ENCODE peak calls at places on chromosome 1, in ten cellular contexts. One of them, this sample, is unnamed.

GRCh38 chr1:180260541-180260940 is 30.5 kb downstream of the LHX4 start:
- DNase-seq in hepatocyte: no peak
- DNase-seq in GM23338: no peak
- DNase-seq in bronchial epithelial cell: no peak
- DNase-seq in H7: peak; percentile 49
- DNase-seq in uterus: no peak
- DNase-seq in lower lobe of right lung: no peak
- DNase-seq in A549: no peak
- DNase-seq in fibroblast of lung: no peak
- DNase-seq in left lung: no peak
- DNase-seq in this sample: no peak

GRCh38 chr1:50422675-50422945 is 633 bp downstream of the DMRTA2 start:
- DNase-seq in uterus: no peak
- DNase-seq in left lung: no peak
- DNase-seq in H7: no peak
- DNase-seq in lower lobe of right lung: no peak
- DNase-seq in bronchial epithelial cell: no peak
- DNase-seq in GM23338: no peak
- DNase-seq in A549: no peak
- DNase-seq in hepatocyte: no peak
- DNase-seq in fibroblast of lung: no peak
- DNase-seq in this sample: no peak

GRCh38 chr1:237901284-237901870 is 10.7 kb upstream of the ZP4 start:
- DNase-seq in fibroblast of lung: no peak
- DNase-seq in left lung: no peak
- DNase-seq in H7: peak; percentile 63
- DNase-seq in lower lobe of right lung: no peak
- DNase-seq in GM23338: peak; percentile 81
- DNase-seq in A549: peak; percentile 32
- DNase-seq in hepatocyte: peak; percentile 46
- DNase-seq in uterus: no peak
- DNase-seq in bronchial epithelial cell: peak; percentile 63
- DNase-seq in this sample: peak; percentile 31

GRCh38 chr1:170619167-170620030 is 44.5 kb upstream of the PRRX1 start:
- DNase-seq in bronchial epithelial cell: peak; percentile 74
- DNase-seq in left lung: no peak
- DNase-seq in lower lobe of right lung: no peak
- DNase-seq in A549: no peak
- DNase-seq in hepatocyte: no peak
- DNase-seq in H7: no peak
- DNase-seq in fibroblast of lung: no peak
- DNase-seq in uterus: no peak
- DNase-seq in GM23338: no peak
- DNase-seq in this sample: peak; percentile 39

GRCh38 chr1:41479000-41479807 is 5.3 kb downstream of the EDN2 start:
- DNase-seq in lower lobe of right lung: peak; percentile 47
- DNase-seq in left lung: no peak
- DNase-seq in hepatocyte: no peak
- DNase-seq in bronchial epithelial cell: no peak
- DNase-seq in uterus: peak; percentile 76
- DNase-seq in A549: no peak
- DNase-seq in fibroblast of lung: peak; percentile 71
- DNase-seq in GM23338: no peak
- DNase-seq in H7: no peak
- DNase-seq in this sample: peak; percentile 89

GRCh38 chr1:206941766-206942418 is 4.4 kb downstream of the PIGR start:
- DNase-seq in A549: no peak
- DNase-seq in bronchial epithelial cell: no peak
- DNase-seq in lower lobe of right lung: no peak
- DNase-seq in hepatocyte: peak; percentile 68
- DNase-seq in GM23338: no peak
- DNase-seq in left lung: no peak
- DNase-seq in uterus: no peak
- DNase-seq in fibroblast of lung: no peak
- DNase-seq in H7: no peak
- DNase-seq in this sample: no peak

GRCh38 chr1:36400825-36401601 is 3.3 kb upstream of the LSM10 start:
- DNase-seq in H7: peak; percentile 92
- DNase-seq in GM23338: peak; percentile 87
- DNase-seq in lower lobe of right lung: peak; percentile 92
- DNase-seq in left lung: peak; percentile 92
- DNase-seq in fibroblast of lung: peak; percentile 66
- DNase-seq in A549: no peak
- DNase-seq in uterus: peak; percentile 58
- DNase-seq in hepatocyte: peak; percentile 97
- DNase-seq in bronchial epithelial cell: no peak
- DNase-seq in this sample: peak; percentile 98

GRCh38 chr1:234768569-234769283 is 158.7 kb upstream of the IRF2BP2 start:
- DNase-seq in left lung: no peak
- DNase-seq in GM23338: no peak
- DNase-seq in lower lobe of right lung: no peak
- DNase-seq in hepatocyte: peak; percentile 38
- DNase-seq in bronchial epithelial cell: no peak
- DNase-seq in fibroblast of lung: no peak
- DNase-seq in H7: no peak
- DNase-seq in uterus: no peak
- DNase-seq in A549: no peak
- DNase-seq in this sample: no peak

GRCh38 chr1:242784074-242784473 is 259.6 kb upstream of the PLD5 start:
- DNase-seq in left lung: no peak
- DNase-seq in lower lobe of right lung: no peak
- DNase-seq in hepatocyte: no peak
- DNase-seq in GM23338: no peak
- DNase-seq in uterus: no peak
- DNase-seq in H7: no peak
- DNase-seq in fibroblast of lung: no peak
- DNase-seq in A549: no peak
- DNase-seq in bronchial epithelial cell: no peak
- DNase-seq in this sample: no peak

GRCh38 chr1:63203641-63204040 is 118.7 kb upstream of the FOXD3 start:
- DNase-seq in GM23338: no peak
- DNase-seq in left lung: no peak
- DNase-seq in bronchial epithelial cell: no peak
- DNase-seq in uterus: no peak
- DNase-seq in A549: no peak
- DNase-seq in fibroblast of lung: no peak
- DNase-seq in lower lobe of right lung: no peak
- DNase-seq in H7: no peak
- DNase-seq in hepatocyte: no peak
- DNase-seq in this sample: no peak

GRCh38 chr1:236287757-236288619 is 6.2 kb upstream of the ERO1B start:
- DNase-seq in A549: no peak
- DNase-seq in left lung: no peak
- DNase-seq in H7: peak; percentile 69
- DNase-seq in hepatocyte: peak; percentile 32
- DNase-seq in fibroblast of lung: no peak
- DNase-seq in bronchial epithelial cell: no peak
- DNase-seq in lower lobe of right lung: no peak
- DNase-seq in GM23338: peak; percentile 94
- DNase-seq in uterus: peak; percentile 72
- DNase-seq in this sample: peak; percentile 66

GRCh38 chr1:83860506-83861221 is 138.3 kb downstream of the TTLL7 start:
- DNase-seq in H7: peak; percentile 81
- DNase-seq in left lung: peak; percentile 95
- DNase-seq in lower lobe of right lung: peak; percentile 89
- DNase-seq in hepatocyte: peak; percentile 81
- DNase-seq in GM23338: peak; percentile 87
- DNase-seq in fibroblast of lung: peak; percentile 30
- DNase-seq in uterus: peak; percentile 15
- DNase-seq in A549: peak; percentile 45
- DNase-seq in bronchial epithelial cell: peak; percentile 44
- DNase-seq in this sample: peak; percentile 58

DNA sequence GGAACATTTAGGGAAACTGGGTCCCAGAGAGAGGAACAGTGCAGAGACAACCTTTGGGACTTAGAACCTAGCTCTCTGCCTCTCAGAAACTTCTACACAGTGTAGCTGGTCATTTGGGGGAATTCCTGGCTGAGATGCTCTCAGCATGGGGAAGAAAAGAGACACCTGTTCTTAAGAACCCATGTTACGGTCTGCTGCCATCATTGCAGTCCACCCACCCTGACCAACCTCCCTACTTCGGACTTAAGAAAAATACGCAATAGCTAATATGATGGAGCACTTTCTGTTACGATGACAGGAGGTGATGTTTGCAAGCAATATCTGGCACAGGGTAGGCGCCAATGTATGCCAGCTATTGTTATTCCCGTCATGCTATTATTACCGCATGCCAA is 177.9 kb downstream of the IGSF21 start:
- DNase-seq in H7: no peak
- DNase-seq in left lung: no peak
- DNase-seq in lower lobe of right lung: no peak
- DNase-seq in fibroblast of lung: no peak
- DNase-seq in hepatocyte: no peak
- DNase-seq in uterus: no peak
- DNase-seq in A549: no peak
- DNase-seq in bronchial epithelial cell: no peak
- DNase-seq in GM23338: no peak
- DNase-seq in this sample: no peak
- H3K4me3 ChIP-seq in H7: no peak overlapping the region
- H3K4me3 ChIP-seq in left lung: no peak overlapping the region
- H3K4me3 ChIP-seq in lower lobe of right lung: no peak overlapping the region
- H3K4me3 ChIP-seq in fibroblast of lung: no peak overlapping the region
- H3K4me3 ChIP-seq in hepatocyte: no peak overlapping the region
- H3K4me3 ChIP-seq in uterus: no peak overlapping the region
- H3K4me3 ChIP-seq in A549: no peak overlapping the region
- H3K4me3 ChIP-seq in bronchial epithelial cell: no peak overlapping the region
- H3K4me3 ChIP-seq in GM23338: no peak overlapping the region
- H3K4me3 ChIP-seq in this sample: no peak overlapping the region

GRCh38 chr1:109712321-109712864 is 342 bp downstream of the GSTM5 start:
- DNase-seq in bronchial epithelial cell: no peak
- DNase-seq in H7: no peak
- DNase-seq in uterus: no peak
- DNase-seq in hepatocyte: no peak
- DNase-seq in A549: no peak
- DNase-seq in fibroblast of lung: no peak
- DNase-seq in left lung: peak; percentile 47
- DNase-seq in lower lobe of right lung: no peak
- DNase-seq in GM23338: no peak
- DNase-seq in this sample: no peak
- H3K4me3 ChIP-seq in bronchial epithelial cell: no peak overlapping the region
- H3K4me3 ChIP-seq in H7: no peak overlapping the region
- H3K4me3 ChIP-seq in uterus: peak overlapping the region; percentile 28
- H3K4me3 ChIP-seq in hepatocyte: no peak overlapping the region
- H3K4me3 ChIP-seq in A549: no peak overlapping the region
- H3K4me3 ChIP-seq in fibroblast of lung: no peak overlapping the region
- H3K4me3 ChIP-seq in left lung: peak overlapping the region; percentile 21
- H3K4me3 ChIP-seq in lower lobe of right lung: peak overlapping the region; percentile 48
- H3K4me3 ChIP-seq in GM23338: peak overlapping the region; percentile 58
- H3K4me3 ChIP-seq in this sample: no peak overlapping the region

GRCh38 chr1:9442986-9443385 is 96.3 kb upstream of the SLC25A33 start:
- DNase-seq in fibroblast of lung: no peak
- DNase-seq in lower lobe of right lung: no peak
- DNase-seq in A549: no peak
- DNase-seq in uterus: no peak
- DNase-seq in bronchial epithelial cell: no peak
- DNase-seq in H7: no peak
- DNase-seq in GM23338: no peak
- DNase-seq in hepatocyte: no peak
- DNase-seq in left lung: no peak
- DNase-seq in this sample: no peak

GRCh38 chr1:9447215-9447960 is 91.9 kb upstream of the SLC25A33 start:
- DNase-seq in uterus: no peak
- DNase-seq in GM23338: no peak
- DNase-seq in bronchial epithelial cell: no peak
- DNase-seq in fibroblast of lung: no peak
- DNase-seq in left lung: no peak
- DNase-seq in H7: no peak
- DNase-seq in A549: no peak
- DNase-seq in lower lobe of right lung: no peak
- DNase-seq in hepatocyte: no peak
- DNase-seq in this sample: no peak

GRCh38 chr1:9443913-9444445 is 95.3 kb upstream of the SLC25A33 start:
- DNase-seq in lower lobe of right lung: no peak
- DNase-seq in uterus: no peak
- DNase-seq in left lung: no peak
- DNase-seq in H7: peak; percentile 35
- DNase-seq in hepatocyte: peak; percentile 83
- DNase-seq in GM23338: no peak
- DNase-seq in fibroblast of lung: peak; percentile 59
- DNase-seq in A549: no peak
- DNase-seq in bronchial epithelial cell: peak; percentile 86
- DNase-seq in this sample: no peak

GRCh38 chr1:9442266-9442846 is 96.9 kb upstream of the SLC25A33 start:
- DNase-seq in bronchial epithelial cell: peak; percentile 40
- DNase-seq in GM23338: no peak
- DNase-seq in uterus: no peak
- DNase-seq in fibroblast of lung: peak; percentile 29
- DNase-seq in H7: no peak
- DNase-seq in lower lobe of right lung: no peak
- DNase-seq in hepatocyte: peak; percentile 56
- DNase-seq in left lung: no peak
- DNase-seq in A549: no peak
- DNase-seq in this sample: no peak

DNA sequence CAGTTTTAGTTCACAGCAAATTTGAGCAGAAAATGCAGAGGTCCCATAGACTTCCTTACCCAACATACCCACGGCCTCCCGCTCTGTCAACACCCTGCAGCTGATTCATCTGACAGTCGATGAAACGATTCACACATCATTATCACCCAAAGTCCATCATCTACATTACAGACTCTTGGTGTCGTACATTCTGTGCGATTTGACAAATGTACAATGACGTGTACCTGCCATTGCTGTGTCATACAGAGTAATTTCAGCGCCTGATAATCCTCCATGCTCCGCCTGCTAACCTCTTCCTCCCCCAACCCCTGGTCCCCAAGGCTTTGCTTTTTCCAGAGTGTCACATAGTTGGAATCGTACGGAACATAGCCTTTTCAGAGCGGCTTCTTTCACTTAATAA is 94.7 kb upstream of the SLC25A33 start:
- DNase-seq in fibroblast of lung: no peak
- DNase-seq in uterus: no peak
- DNase-seq in A549: no peak
- DNase-seq in bronchial epithelial cell: peak; percentile 51
- DNase-seq in left lung: no peak
- DNase-seq in lower lobe of right lung: no peak
- DNase-seq in GM23338: no peak
- DNase-seq in H7: peak; percentile 5
- DNase-seq in hepatocyte: no peak
- DNase-seq in this sample: no peak
- H3K4me3 ChIP-seq in fibroblast of lung: no peak overlapping the region
- H3K4me3 ChIP-seq in uterus: no peak overlapping the region
- H3K4me3 ChIP-seq in A549: no peak overlapping the region
- H3K4me3 ChIP-seq in bronchial epithelial cell: no peak overlapping the region
- H3K4me3 ChIP-seq in left lung: no peak overlapping the region
- H3K4me3 ChIP-seq in lower lobe of right lung: no peak overlapping the region
- H3K4me3 ChIP-seq in GM23338: no peak overlapping the region
- H3K4me3 ChIP-seq in H7: no peak overlapping the region
- H3K4me3 ChIP-seq in hepatocyte: no peak overlapping the region
- H3K4me3 ChIP-seq in this sample: no peak overlapping the region

DNA sequence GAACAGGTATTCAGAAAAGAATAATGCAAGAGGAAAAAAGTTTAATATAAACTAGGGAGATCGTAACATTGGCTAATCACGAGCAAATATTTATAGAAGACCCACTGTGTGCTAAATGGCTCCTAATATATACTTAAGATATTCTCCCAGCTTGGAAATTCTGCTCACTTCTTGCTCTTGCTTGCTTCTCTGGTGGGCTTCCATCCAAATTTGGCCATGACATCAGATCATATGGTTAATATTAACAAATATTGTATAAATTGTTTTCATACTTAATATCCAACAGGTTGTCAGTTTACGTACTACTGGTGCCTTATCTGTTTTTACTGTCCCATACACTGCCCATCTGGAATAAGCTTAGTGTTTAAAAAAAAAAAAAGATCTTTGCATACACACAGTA is 1.1 kb downstream of the COX20 start:
- DNase-seq in GM23338: no peak
- DNase-seq in lower lobe of right lung: no peak
- DNase-seq in H7: no peak
- DNase-seq in hepatocyte: no peak
- DNase-seq in A549: no peak
- DNase-seq in fibroblast of lung: peak; percentile 47
- DNase-seq in uterus: no peak
- DNase-seq in bronchial epithelial cell: no peak
- DNase-seq in left lung: no peak
- DNase-seq in this sample: no peak
- H3K4me3 ChIP-seq in GM23338: peak overlapping the region; percentile 73
- H3K4me3 ChIP-seq in lower lobe of right lung: peak overlapping the region; percentile 78
- H3K4me3 ChIP-seq in H7: peak overlapping the region; percentile 73
- H3K4me3 ChIP-seq in hepatocyte: peak overlapping the region; percentile 52
- H3K4me3 ChIP-seq in A549: peak overlapping the region; percentile 69
- H3K4me3 ChIP-seq in fibroblast of lung: peak overlapping the region; percentile 73
- H3K4me3 ChIP-seq in uterus: peak overlapping the region; percentile 54
- H3K4me3 ChIP-seq in bronchial epithelial cell: peak overlapping the region; percentile 70
- H3K4me3 ChIP-seq in left lung: peak overlapping the region; percentile 74
- H3K4me3 ChIP-seq in this sample: peak overlapping the region; percentile 62

This sample was measured in MG63.